ENCODE peak calls at places on chromosome 9, in four cellular contexts. L is progenitor cell of endocrine pancreas; N is activated T-helper 1 cell treated with anti-CD3 and anti-CD28 coated beads, Interleukin-2, amount 50 U/mL, for 16 hours; Y is amniotic stem cell. K is an unnamed sample.

GRCh38 chr9:1052119-1052907 is 2.2 kb downstream of the DMRT2 start:
- DNase-seq in N (no peak), L (no peak), Y (no peak), K (no peak)

GRCh38 chr9:136945333-136946227 is 537 bp downstream of the C8G start:
- DNase-seq in N (no peak), Y (no peak), L (no peak), K (no peak)

GRCh38 chr9:94156549-94157407 is 72.5 kb downstream of the PTPDC1 start:
- DNase-seq in L (no peak), N (no peak), Y (no peak), K (peak)

GRCh38 chr9:13688990-13689600 is 409.6 kb upstream of the MPDZ start:
- DNase-seq in N (no peak), Y (no peak), L (no peak), K (no peak)

GRCh38 chr9:81489048-81489447 is 200.3 kb downstream of the TLE1 start:
- DNase-seq in L (no peak), Y (no peak), N (no peak), K (no peak)

GRCh38 chr9:37300620-37301368 is 121.7 kb upstream of the GRHPR start:
- DNase-seq in Y (no peak), N (no peak), L (no peak), K (no peak)

GRCh38 chr9:129331772-129332512 is 153.9 kb upstream of the IER5L start:
- DNase-seq in L (no peak), N (no peak), Y (no peak), K (no peak)

GRCh38 chr9:121675969-121676822 is 24.8 kb downstream of the DAB2IP start:
- DNase-seq in L (no peak), Y (no peak), N (no peak), K (no peak)

GRCh38 chr9:71459082-71459481 is 309.2 kb downstream of the CEMIP2 start:
- DNase-seq in N (no peak), L (no peak), Y (no peak), K (no peak)

GRCh38 chr9:4739587-4740372 is 1.2 kb downstream of the AK3 start:
- DNase-seq in L (no peak), N (no peak), Y (no peak), K (no peak)

GRCh38 chr9:125747765-125748510 is 765 bp downstream of the PBX3 start:
- DNase-seq in Y (no peak), N (peak), L (peak), K (no peak)

GRCh38 chr9:37987467-37987981 is 81.5 kb downstream of the SHB start:
- DNase-seq in N (no peak), Y (no peak), L (no peak), K (no peak)

GRCh38 chr9:115122937-115123336 is 5.0 kb upstream of the TNC start:
- DNase-seq in Y (no peak), N (no peak), L (no peak), K (no peak)

GRCh38 chr9:100428871-100429654 is 2.1 kb downstream of the MSANTD3 start:
- DNase-seq in Y (peak), L (no peak), N (no peak), K (no peak)

K was measured in NCI-H2029 treated with DMSO at 0.1 percent for 48 hours.